ENCODE peak calls at places on chromosomes 7 and 10, in six cellular contexts. W is myocyte; Z is astrocyte of the spinal cord; T is NCI-H1694 treated with DMSO at 0.1 percent for 48 hours; N is activated CD8-positive, alpha-beta memory T cell treated with anti-CD3 and anti-CD28 coated beads, Interleukin-2, amount 50 U/mL, for 4 hours; D is stimulated activated effector memory CD8-positive, alpha-beta T cell treated with anti-CD3 and anti-CD28 coated beads, Interleukin-12 subunit alpha, Interleukin-12 subunit beta, amount 100 ng/mL, for 72 hours. U is an unnamed sample.

GRCh38 chr7:3861941-3862340 is 560.9 kb downstream of the SDK1 start:
- DNase-seq in Z (peak; percentile 81), N (no peak), T (no peak), D (no peak), W (peak; percentile 59), U (peak; percentile 9)

GRCh38 chr10:10855178-10855577 is 162.5 kb upstream of the CELF2 start:
- DNase-seq in T (no peak), W (no peak), Z (no peak), N (no peak), D (no peak), U (no peak)

GRCh38 chr10:33559105-33559504 is 224.6 kb upstream of the NRP1 start:
- DNase-seq in W (peak; percentile 87), N (no peak), D (no peak), Z (peak; percentile 85), T (peak; percentile 11), U (peak; percentile 85)

GRCh38 chr7:8176370-8177081 is 85.4 kb downstream of the ICA1 start:
- DNase-seq in T (no peak), N (peak; percentile 50), D (no peak), W (peak; percentile 54), Z (no peak), U (no peak)

GRCh38 chr10:77328272-77328816 is 309.3 kb downstream of the KCNMA1 start:
- DNase-seq in W (peak; percentile 69), T (no peak), N (no peak), D (peak; percentile 3), Z (no peak), U (no peak)

GRCh38 chr7:91949221-91950009 is 8.8 kb downstream of the AKAP9 start:
- DNase-seq in D (no peak), Z (peak; percentile 48), N (no peak), T (no peak), W (peak; percentile 96), U (peak; percentile 30)

GRCh38 chr10:101646369-101646768 is 48.6 kb downstream of the FBXW4 start:
- DNase-seq in T (no peak), D (no peak), W (no peak), N (no peak), Z (no peak), U (no peak)

GRCh38 chr7:1546274-1546908 is 9.6 kb downstream of the TMEM184A start:
- DNase-seq in Z (no peak), D (no peak), T (no peak), W (no peak), N (no peak), U (no peak)

GRCh38 chr7:84654287-84654686 is 459.7 kb upstream of the SEMA3A start:
- DNase-seq in Z (no peak), N (no peak), T (no peak), D (no peak), W (no peak), U (no peak)

GRCh38 chr10:132684164-132684891 is 101.6 kb downstream of the NKX6-2 start:
- DNase-seq in T (no peak), N (peak; percentile 32), D (peak; percentile 14), W (peak; percentile 32), Z (peak; percentile 20), U (peak; percentile 92)

GRCh38 chr10:122673731-122674130 is 25.9 kb downstream of the C10orf120 start:
- DNase-seq in N (no peak), T (no peak), Z (no peak), W (no peak), D (no peak), U (no peak)

GRCh38 chr7:155692317-155692716 is 47.9 kb downstream of the RBM33 start:
- DNase-seq in T (no peak), D (no peak), N (no peak), W (no peak), Z (no peak), U (no peak)

GRCh38 chr7:40646717-40647116 is 511.9 kb downstream of the SUGCT start:
- DNase-seq in N (no peak), D (no peak), Z (no peak), T (no peak), W (no peak), U (no peak)

GRCh38 chr7:75966209-75966961 is 28.0 kb downstream of the TMEM120A start:
- DNase-seq in Z (no peak), W (peak; percentile 99), N (no peak), D (no peak), T (peak; percentile 50), U (no peak)

GRCh38 chr7:122055072-122055471 is 89.0 kb downstream of the AASS start:
- DNase-seq in T (no peak), D (no peak), W (no peak), N (no peak), Z (no peak), U (peak; percentile 21)

U was measured in HT1080.